ENCODE peak calls at places on chromosomes 13 and 19, in eight cellular contexts. S, J, M, P, U, R, B and H are unnamed samples.

GRCh38 chr19:9362905-9363304 is at the start of gene ZNF177:
- DNase-seq in J (no peak), U (no peak), B (no peak), R (no peak), M (peak), P (no peak), S (no peak), H (no peak)

GRCh38 chr13:97435297-97435682 is 1.3 kb downstream of the RAP2A start:
- DNase-seq in P (no peak), R (no peak), U (no peak), J (no peak), M (no peak), S (no peak), B (no peak), H (no peak)

GRCh38 chr19:29413435-29413834 is 112.4 kb upstream of the VSTM2B start:
- DNase-seq in P (no peak), M (no peak), R (no peak), U (no peak), J (no peak), S (no peak), B (no peak), H (no peak)

GRCh38 chr19:41753159-41753558 is 2.2 kb upstream of the CEACAM6 start:
- DNase-seq in U (peak), S (peak), B (peak), J (peak), R (peak), M (peak), P (peak), H (peak)

GRCh38 chr19:48755787-48756674 is 707 bp downstream of the FGF21 start:
- DNase-seq in J (peak), U (no peak), R (no peak), S (no peak), B (no peak), P (no peak), M (no peak), H (no peak)

GRCh38 chr19:50300814-50301606 is 28.2 kb downstream of the KCNC3 start:
- DNase-seq in B (no peak), U (no peak), S (peak), P (peak), M (no peak), J (no peak), R (no peak), H (peak)

GRCh38 chr19:42121666-42122069 is 10.6 kb downstream of the POU2F2 start:
- DNase-seq in J (peak), S (peak), P (peak), U (no peak), M (no peak), B (peak), R (no peak), H (peak)

GRCh38 chr13:36130542-36131214 is 504 bp downstream of the DCLK1 start:
- DNase-seq in M (peak), R (peak), J (peak), U (peak), S (no peak), P (no peak), B (peak), H (no peak)

GRCh38 chr13:98293570-98294142 is 116.6 kb upstream of the RNF113B start:
- DNase-seq in U (no peak), M (no peak), J (no peak), R (no peak), S (no peak), B (no peak), P (peak), H (no peak)

GRCh38 chr13:42524487-42525034 is 49.4 kb upstream of the TNFSF11 start:
- DNase-seq in U (no peak), M (no peak), B (no peak), J (no peak), R (no peak), P (peak), S (no peak), H (no peak)

GRCh38 chr19:7673995-7674667 is 2.8 kb upstream of the MCEMP1 start:
- DNase-seq in P (peak), R (no peak), M (peak), U (peak), S (peak), B (peak), J (peak), H (peak)

GRCh38 chr13:20980420-20980819 is 77.9 kb upstream of the XPO4 start:
- DNase-seq in U (no peak), B (no peak), S (no peak), M (no peak), J (no peak), R (no peak), P (no peak), H (no peak)

GRCh38 chr19:49020931-49021895 is 2.9 kb downstream of the CGB3 start:
- DNase-seq in M (peak), R (no peak), S (peak), B (no peak), U (no peak), P (peak), J (no peak), H (no peak)

GRCh38 chr19:35027851-35028599 is 2.2 kb upstream of the SCN1B start:
- DNase-seq in B (peak), U (no peak), M (no peak), R (no peak), J (peak), P (peak), S (peak), H (no peak)

GRCh38 chr19:2561895-2562294 is 86.0 kb downstream of the GADD45B start:
- DNase-seq in M (no peak), R (no peak), U (no peak), P (no peak), S (no peak), J (peak), B (no peak), H (no peak)

GRCh38 chr19:20367811-20368294 is 197.7 kb downstream of the ZNF737 start:
- DNase-seq in J (peak), B (peak), R (peak), U (peak), S (no peak), M (no peak), P (no peak), H (no peak)
- H3K9ac ChIP-seq in J (peak), B (no peak), R (no peak), U (no peak), S (no peak), M (no peak), P (no peak), H (no peak)

GRCh38 chr13:24271231-24271610 is 38.2 kb upstream of the C1QTNF9 start:
- DNase-seq in J (no peak), R (no peak), S (no peak), B (no peak), M (no peak), U (no peak), P (no peak), H (no peak)
- H3K27ac ChIP-seq in J (peak), R (no peak), S (no peak), B (no peak), M (peak), U (no peak), P (no peak), H (no peak)

GRCh38 chr13:50596103-50596502 is 247.4 kb downstream of the DLEU7 start:
- DNase-seq in S (no peak), R (no peak), J (no peak), P (no peak), B (no peak), U (no peak), M (peak), H (no peak)
- H3K9ac ChIP-seq in S (no peak), R (no peak), J (no peak), P (no peak), B (no peak), U (no peak), M (no peak), H (no peak)

DNA sequence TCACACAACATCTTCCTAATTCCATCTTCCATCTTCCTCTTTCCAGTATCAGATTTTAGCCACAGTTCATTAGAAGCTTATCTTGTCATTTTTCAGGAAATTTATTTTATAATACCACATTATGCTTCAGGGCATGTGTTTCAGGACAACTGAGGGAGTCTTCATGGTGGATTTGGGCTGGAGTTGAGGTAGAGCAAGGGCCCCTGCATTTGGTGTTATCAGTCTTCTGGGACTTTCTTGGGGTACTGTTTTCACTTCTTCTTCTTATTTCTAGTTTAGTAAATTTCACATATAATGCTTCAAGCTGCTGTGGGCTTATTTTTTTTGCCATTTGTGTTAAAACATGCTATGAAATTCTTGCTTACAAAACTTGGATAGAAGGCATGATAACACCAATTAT is 188.7 kb downstream of the LHFPL6 start:
- DNase-seq in U (no peak), B (no peak), P (no peak), M (no peak), J (no peak), R (no peak), S (no peak), H (no peak)
- H3K27ac ChIP-seq in U (no peak), B (no peak), P (no peak), M (no peak), J (no peak), R (no peak), S (no peak), H (peak)

GRCh38 chr19:53944416-53944815 is 18.3 kb upstream of the CACNG8 start:
- DNase-seq in B (no peak), S (no peak), U (no peak), P (no peak), J (no peak), R (no peak), M (no peak), H (no peak)
- H3K9ac ChIP-seq in B (no peak), S (no peak), U (no peak), P (no peak), J (no peak), R (no peak), M (no peak), H (no peak)

DNA sequence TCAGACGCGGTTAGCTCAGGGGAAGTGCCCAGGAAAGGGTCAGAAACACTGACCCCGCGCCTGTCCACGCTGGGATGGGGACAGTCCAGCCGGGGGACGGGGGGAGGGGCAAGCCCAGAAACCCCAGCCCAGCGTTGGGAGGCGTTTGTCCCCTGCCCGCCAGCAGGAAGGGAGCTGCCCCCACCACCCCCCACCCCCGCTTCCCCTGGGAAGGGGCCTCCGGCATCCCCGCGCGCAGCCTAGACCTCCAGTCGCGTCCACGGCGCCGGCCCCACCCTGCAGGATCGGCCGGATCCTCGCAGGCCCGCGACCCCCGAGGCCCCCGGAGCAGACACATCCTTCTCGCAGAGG is 274 bp downstream of the GIPC1 start:
- DNase-seq in P (no peak), R (no peak), B (no peak), M (no peak), U (no peak), S (no peak), J (no peak), H (no peak)
- H3K27ac ChIP-seq in P (peak), R (no peak), B (no peak), M (no peak), U (no peak), S (peak), J (no peak), H (no peak)

GRCh38 chr19:36605839-36606478 is 846 bp downstream of the ZNF382 start:
- DNase-seq in B (no peak), P (no peak), J (no peak), U (no peak), S (peak), R (peak), M (no peak), H (peak)
- H3K9ac ChIP-seq in B (peak), P (no peak), J (peak), U (peak), S (no peak), R (no peak), M (peak), H (no peak)

GRCh38 chr19:291561-292280 is 518 bp upstream of the PLPP2 start:
- DNase-seq in S (no peak), R (no peak), B (no peak), J (peak), M (peak), U (no peak), P (no peak), H (no peak)
- H3K27ac ChIP-seq in S (no peak), R (no peak), B (no peak), J (no peak), M (no peak), U (no peak), P (no peak), H (no peak)

GRCh38 chr19:46719629-46720515 is 3.0 kb upstream of the PRKD2 start:
- DNase-seq in U (no peak), P (no peak), J (no peak), M (no peak), S (no peak), R (no peak), B (no peak), H (no peak)
- H3K9ac ChIP-seq in U (no peak), P (no peak), J (no peak), M (no peak), S (no peak), R (no peak), B (no peak), H (no peak)

GRCh38 chr19:5663904-5664303 is 16.4 kb downstream of the MICOS13 start:
- DNase-seq in S (no peak), P (no peak), U (no peak), R (no peak), M (no peak), B (no peak), J (no peak), H (no peak)

GRCh38 chr19:5665781-5666513 is 14.4 kb downstream of the MICOS13 start:
- DNase-seq in R (no peak), J (no peak), P (peak), M (no peak), B (no peak), S (peak), U (no peak), H (peak)

GRCh38 chr19:5661483-5661882 is 18.8 kb downstream of the MICOS13 start:
- DNase-seq in M (no peak), J (no peak), R (no peak), S (no peak), P (no peak), U (no peak), B (no peak), H (no peak)

GRCh38 chr19:5666921-5667610 is 13.2 kb downstream of the MICOS13 start:
- DNase-seq in S (no peak), M (no peak), B (no peak), P (no peak), U (no peak), J (peak), R (no peak), H (no peak)

GRCh38 chr19:5664515-5664914 is 15.8 kb downstream of the MICOS13 start:
- DNase-seq in M (no peak), U (no peak), R (no peak), B (no peak), J (no peak), P (no peak), S (no peak), H (no peak)
- H3K27ac ChIP-seq in M (no peak), U (no peak), R (no peak), B (no peak), J (no peak), P (no peak), S (no peak), H (no peak)